ENCODE peak calls at places on chromosomes 7 and 10, in four cellular contexts. V is IMR-90, S is psoas muscle, T is body of pancreas. L is an unnamed sample. For H3K27me3, the result is how much of the 10 kb centered on the place peaks cover.

GRCh38 chr7:132516042-132516840 is 60.0 kb downstream of the PLXNA4 start:
- DNase-seq in V (peak), S (no peak), T (no peak), L (peak)

GRCh38 chr7:83610649-83611304 is 38.2 kb downstream of the SEMA3E start:
- DNase-seq in V (no peak), S (no peak), T (no peak), L (no peak)

GRCh38 chr10:125983161-125983560 is 86.8 kb downstream of the FANK1 start:
- DNase-seq in V (no peak), S (no peak), T (no peak), L (no peak)

GRCh38 chr10:34994565-34995142 is 95.5 kb downstream of the CUL2 start:
- DNase-seq in V (peak), S (no peak), T (peak), L (no peak)

GRCh38 chr7:23216021-23216420 is 30.6 kb upstream of the GPNMB start:
- DNase-seq in V (no peak), S (peak), T (peak), L (peak)

GRCh38 chr7:13990319-13990983 is 985 bp upstream of the ETV1 start:
- DNase-seq in V (peak), S (peak), T (peak), L (peak)

GRCh38 chr10:88129013-88129412 is 265.6 kb downstream of the PTEN start:
- DNase-seq in V (no peak), S (no peak), T (no peak), L (no peak)

GRCh38 chr7:116999316-116999715 is 46.0 kb downstream of the ST7 start:
- DNase-seq in V (peak), S (no peak), T (no peak), L (no peak)

GRCh38 chr10:3265081-3265480 is 92.5 kb upstream of the PITRM1 start:
- DNase-seq in V (peak), S (no peak), T (no peak), L (no peak)

GRCh38 chr7:69769826-69770225 is 171.6 kb downstream of the AUTS2 start:
- DNase-seq in V (no peak), S (no peak), T (no peak), L (no peak)

GRCh38 chr7:1985071-1985470 is 247.7 kb downstream of the MAD1L1 start:
- DNase-seq in V (no peak), S (peak), T (no peak), L (peak)

GRCh38 chr7:42596737-42597136 is 315.1 kb downstream of the C7orf25 start:
- DNase-seq in V (no peak), S (no peak), T (no peak), L (no peak)

GRCh38 chr7:137682596-137682995 is 164.2 kb downstream of the DGKI start:
- DNase-seq in V (peak), S (no peak), T (no peak), L (no peak)

GRCh38 chr7:46152671-46153070 is 231.6 kb upstream of the IGFBP3 start:
- DNase-seq in V (no peak), S (no peak), T (no peak), L (no peak)

GRCh38 chr7:131502810-131503545 is 53.5 kb downstream of the PODXL start:
- DNase-seq in V (peak), S (peak), T (peak), L (peak)

DNA sequence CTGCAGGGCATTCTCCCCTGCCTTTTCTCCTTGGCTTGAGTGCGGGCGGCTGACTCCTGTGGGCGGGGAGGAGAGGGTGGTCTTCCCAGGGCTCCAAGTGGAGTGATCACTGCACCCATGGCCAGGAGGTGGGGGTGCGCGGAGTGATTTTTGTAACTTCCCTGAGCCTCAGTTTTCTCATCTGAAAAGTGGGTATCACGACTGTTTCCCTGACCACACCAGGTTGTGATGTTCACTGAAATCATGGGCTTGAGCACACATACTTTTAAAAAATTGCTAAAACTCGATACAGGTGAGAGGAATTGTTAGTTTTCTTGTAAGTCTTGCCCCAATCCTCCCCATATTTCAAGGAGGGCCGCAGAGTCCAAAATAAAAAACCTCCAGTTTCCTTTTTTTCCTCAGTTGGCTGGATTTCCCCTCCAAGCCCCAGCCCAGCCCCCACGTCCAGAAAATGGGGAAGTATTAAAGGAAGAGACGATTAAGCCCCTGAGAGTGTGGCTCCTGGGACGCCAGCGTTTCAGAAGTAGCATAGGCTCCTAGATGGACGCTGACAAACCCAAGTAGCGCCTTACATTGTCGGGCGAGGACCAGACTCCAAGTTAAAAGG is 6.7 kb upstream of the EMX2 start:
- DNase-seq in V (no peak), S (no peak), T (no peak), L (no peak)
- H3K27me3 ChIP-seq in V (half or more), S (under half), T (under half), L (under half)

GRCh38 chr10:130191380-130191779 is 55.2 kb downstream of the GLRX3 start:
- DNase-seq in V (no peak), S (no peak), T (no peak), L (no peak)

GRCh38 chr10:130194194-130194990 is 58.2 kb downstream of the GLRX3 start:
- DNase-seq in V (peak), S (peak), T (no peak), L (no peak)

GRCh38 chr10:130192276-130192848 is 56.2 kb downstream of the GLRX3 start:
- DNase-seq in V (no peak), S (no peak), T (no peak), L (no peak)

GRCh38 chr10:130193493-130194193 is 57.5 kb downstream of the GLRX3 start:
- DNase-seq in V (peak), S (no peak), T (no peak), L (no peak)

GRCh38 chr10:130193033-130193432 is 56.8 kb downstream of the GLRX3 start:
- DNase-seq in V (no peak), S (no peak), T (no peak), L (no peak)
- H3K4me3 ChIP-seq in V (no peak), S (no peak), T (no peak), L (no peak)

GRCh38 chr10:104128214-104128613 is 6.2 kb downstream of the SFR1 start:
- DNase-seq in V (peak), S (no peak), T (no peak), L (no peak)

GRCh38 chr10:104123397-104123796 is 1.4 kb downstream of the SFR1 start:
- DNase-seq in V (peak), S (no peak), T (no peak), L (no peak)

GRCh38 chr10:104130041-104130440 is 8.1 kb downstream of the SFR1 start:
- DNase-seq in V (no peak), S (no peak), T (no peak), L (no peak)

GRCh38 chr10:104122273-104123107 is 519 bp downstream of the SFR1 start:
- DNase-seq in V (peak), S (no peak), T (peak), L (no peak)

DNA sequence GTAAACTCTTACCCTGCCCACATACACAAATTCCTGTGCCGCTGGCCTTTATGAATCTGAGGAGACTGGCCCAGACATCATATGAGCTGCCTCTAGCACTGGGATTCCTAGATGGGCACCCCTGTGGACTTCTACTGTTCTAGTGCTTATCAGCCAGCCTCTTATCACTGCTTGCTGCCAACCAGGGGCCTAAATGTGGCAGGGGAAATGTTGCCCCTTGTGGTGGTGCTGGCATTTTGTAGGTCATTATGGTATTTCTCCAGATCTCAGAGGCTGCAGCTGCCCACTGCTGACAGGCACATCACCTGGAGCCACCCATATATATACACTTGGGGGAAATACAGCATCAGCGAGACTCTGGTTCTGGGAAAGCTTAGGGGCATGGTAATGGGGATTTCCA is 5.4 kb downstream of the SFR1 start:
- DNase-seq in V (no peak), S (no peak), T (peak), L (no peak)
- TF ChIP-seq CTCF in V (no peak), S (no peak), T (no peak), L (no peak)

DNA sequence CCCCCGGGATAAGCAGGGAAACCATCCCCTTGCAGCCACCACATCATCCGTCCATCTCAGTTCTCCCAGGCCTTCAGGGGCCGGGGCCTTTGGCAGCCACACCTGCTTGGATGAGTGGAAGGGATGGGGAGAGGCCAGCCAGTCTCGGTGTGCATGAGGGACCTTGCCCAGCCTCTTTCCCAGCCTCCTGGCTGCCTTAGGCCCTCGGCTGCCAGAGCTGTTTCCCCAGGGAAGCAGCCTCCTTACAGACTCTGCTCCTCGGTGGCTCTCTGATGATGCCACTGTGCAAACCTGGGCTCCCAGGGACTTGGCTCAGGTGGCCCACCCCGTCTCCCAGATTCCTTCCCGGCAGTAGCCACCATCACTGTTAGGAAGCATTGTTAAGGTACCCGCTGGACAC is 14.7 kb downstream of the FGF8 start:
- DNase-seq in V (no peak), S (no peak), T (no peak), L (no peak)
- H3K27me3 ChIP-seq in V (half or more), S (under half), T (under half), L (under half)

L was measured in heart right ventricle.